ENCODE peak calls at places on chromosome 11, in ten cellular contexts. R is activated naive CD8-positive, alpha-beta T cell treated with anti-CD3 and anti-CD28 coated beads, Interleukin-2, amount 10 ng/mL, durations not matched to agents 7 days and 5 days; U is stimulated activated CD8-positive, alpha-beta memory T cell treated with anti-CD3 and anti-CD28 coated beads, Interleukin-12 subunit alpha, Interleukin-12 subunit beta, amount 100 ng/mL, for 4 hours; L is amygdala; N is choroid plexus epithelial cell; S is NCI-H1436; G is B cell; P is effector CD4-positive, alpha-beta T cell; C is activated CD4-positive, CD25-positive, alpha-beta regulatory T cell treated with anti-CD3 and anti-CD28 coated beads, Interleukin-2, amount 50 U/mL, for 72 hours; K is tibial nerve. T is an unnamed sample.

GRCh38 chr11:74090701-74091100 is 80.1 kb downstream of the C2CD3 start:
- DNase-seq in R (no peak), U (no peak), L (no peak), N (peak), S (no peak), G (peak), P (no peak), C (no peak), K (no peak), T (no peak)

GRCh38 chr11:61480936-61481335 is 27.6 kb upstream of the LRRC10B start:
- DNase-seq in R (no peak), U (no peak), L (no peak), N (peak), S (peak), G (no peak), P (no peak), C (no peak), K (no peak), T (no peak)

GRCh38 chr11:132427611-132428010 is 1057.2 kb downstream of the NTM start:
- DNase-seq in R (no peak), U (no peak), L (no peak), N (peak), S (no peak), G (no peak), P (no peak), C (no peak), K (no peak), T (no peak)

GRCh38 chr11:111387318-111387863 is 8.3 kb upstream of the POU2AF1 start:
- DNase-seq in R (no peak), U (no peak), L (no peak), N (no peak), S (peak), G (no peak), P (no peak), C (no peak), K (no peak), T (no peak)

GRCh38 chr11:114162719-114163123 is 103.2 kb downstream of the ZBTB16 start:
- DNase-seq in R (no peak), U (no peak), L (peak), N (peak), S (no peak), G (no peak), P (no peak), C (no peak), K (peak), T (no peak)

GRCh38 chr11:60492488-60493009 is at the start of gene MS4A12:
- DNase-seq in R (no peak), U (no peak), L (no peak), N (no peak), S (no peak), G (no peak), P (no peak), C (no peak), K (no peak), T (no peak)

GRCh38 chr11:102406099-102406498 is 46.5 kb downstream of the TMEM123 start:
- DNase-seq in R (no peak), U (no peak), L (no peak), N (no peak), S (no peak), G (no peak), P (no peak), C (no peak), K (no peak), T (no peak)

GRCh38 chr11:65258988-65259387 is 2.8 kb upstream of the POLA2 start:
- DNase-seq in R (no peak), U (no peak), L (no peak), N (no peak), S (no peak), G (no peak), P (no peak), C (no peak), K (no peak), T (no peak)

GRCh38 chr11:84580338-84580737 is 1046.8 kb downstream of the DLG2 start:
- DNase-seq in R (no peak), U (no peak), L (no peak), N (no peak), S (peak), G (no peak), P (no peak), C (no peak), K (no peak), T (no peak)

GRCh38 chr11:69721061-69721460 is 17.2 kb upstream of the FGF19 start:
- DNase-seq in R (no peak), U (no peak), L (no peak), N (no peak), S (no peak), G (no peak), P (no peak), C (no peak), K (no peak), T (no peak)

GRCh38 chr11:70433966-70434812 is 35.9 kb downstream of the CTTN start:
- DNase-seq in R (no peak), U (no peak), L (no peak), N (no peak), S (no peak), G (no peak), P (no peak), C (no peak), K (no peak), T (no peak)

GRCh38 chr11:111310723-111311122 is 12.4 kb downstream of the POU2AF3 start:
- DNase-seq in R (no peak), U (no peak), L (no peak), N (no peak), S (no peak), G (no peak), P (no peak), C (no peak), K (no peak), T (no peak)

GRCh38 chr11:17013548-17014320 is 480 bp downstream of the PLEKHA7 start:
- DNase-seq in R (peak), U (no peak), L (no peak), N (no peak), S (peak), G (peak), P (no peak), C (no peak), K (no peak), T (no peak)

GRCh38 chr11:69689484-69690319 is 14.1 kb downstream of the FGF19 start:
- DNase-seq in R (no peak), U (no peak), L (no peak), N (no peak), S (no peak), G (no peak), P (no peak), C (no peak), K (no peak), T (no peak)

GRCh38 chr11:34207487-34207886 is 102.1 kb downstream of the NAT10 start:
- DNase-seq in R (no peak), U (no peak), L (no peak), N (no peak), S (no peak), G (no peak), P (no peak), C (no peak), K (no peak), T (no peak)

GRCh38 chr11:120501440-120501839 is 10.1 kb upstream of the GRIK4 start:
- DNase-seq in R (no peak), U (no peak), L (no peak), N (no peak), S (no peak), G (no peak), P (no peak), C (no peak), K (no peak), T (no peak)

GRCh38 chr11:18145837-18146236 is 13.5 kb downstream of the MRGPRX3 start:
- DNase-seq in R (no peak), U (no peak), L (no peak), N (no peak), S (no peak), G (no peak), P (no peak), C (no peak), K (no peak), T (no peak)

GRCh38 chr11:2793781-2794418 is 91.7 kb downstream of the CDKN1C start:
- DNase-seq in R (peak), U (no peak), L (no peak), N (no peak), S (no peak), G (no peak), P (no peak), C (no peak), K (peak), T (peak)

GRCh38 chr11:1179641-1180040 is 21.9 kb downstream of the MUC5AC start:
- DNase-seq in R (no peak), U (no peak), L (no peak), N (no peak), S (no peak), G (no peak), P (no peak), C (no peak), K (no peak), T (peak)

GRCh38 chr11:118046051-118046963 is 30.6 kb upstream of the TMPRSS4 start:
- DNase-seq in R (no peak), U (no peak), L (no peak), N (no peak), S (no peak), G (no peak), P (peak), C (no peak), K (no peak), T (no peak)

GRCh38 chr11:105673089-105673488 is 63.2 kb downstream of the GRIA4 start:
- DNase-seq in R (no peak), U (no peak), L (no peak), N (peak), S (no peak), G (peak), P (no peak), C (no peak), K (no peak), T (no peak)

GRCh38 chr11:125300791-125301218 is 136.3 kb downstream of the PKNOX2 start:
- DNase-seq in R (no peak), U (no peak), L (no peak), N (peak), S (no peak), G (no peak), P (no peak), C (no peak), K (no peak), T (no peak)

GRCh38 chr11:116736763-116737162 is 36.0 kb downstream of the BUD13 start:
- DNase-seq in R (no peak), U (no peak), L (no peak), N (no peak), S (no peak), G (no peak), P (no peak), C (no peak), K (no peak), T (no peak)

GRCh38 chr11:115717215-115717584 is 213.0 kb upstream of the CADM1 start:
- DNase-seq in R (no peak), U (no peak), L (no peak), N (no peak), S (no peak), G (no peak), P (no peak), C (no peak), K (no peak), T (no peak)

GRCh38 chr11:62918531-62918930 is 2.6 kb downstream of the CHRM1 start:
- DNase-seq in R (no peak), U (no peak), L (no peak), N (no peak), S (no peak), G (no peak), P (no peak), C (no peak), K (no peak), T (no peak)

GRCh38 chr11:47270331-47271271 is 668 bp downstream of the MADD start:
- DNase-seq in R (peak), U (no peak), L (no peak), N (peak), S (no peak), G (peak), P (peak), C (no peak), K (no peak), T (no peak)

GRCh38 chr11:88709567-88709966 is 356.2 kb downstream of the GRM5 start:
- DNase-seq in R (no peak), U (no peak), L (peak), N (no peak), S (no peak), G (no peak), P (no peak), C (no peak), K (no peak), T (no peak)

GRCh38 chr11:72641900-72642814 is 32.1 kb downstream of the PDE2A start:
- DNase-seq in R (peak), U (no peak), L (no peak), N (no peak), S (no peak), G (peak), P (no peak), C (peak), K (no peak), T (no peak)

GRCh38 chr11:130213979-130214281 is 54.3 kb downstream of the ST14 start:
- DNase-seq in R (no peak), U (no peak), L (no peak), N (no peak), S (no peak), G (no peak), P (no peak), C (no peak), K (no peak), T (no peak)

GRCh38 chr11:103499710-103500340 is 390.6 kb downstream of the DYNC2H1 start:
- DNase-seq in R (no peak), U (no peak), L (no peak), N (no peak), S (no peak), G (no peak), P (no peak), C (no peak), K (no peak), T (no peak)

GRCh38 chr11:2892215-2893020 is 6.8 kb upstream of the CDKN1C start:
- DNase-seq in R (peak), U (no peak), L (no peak), N (peak), S (peak), G (peak), P (peak), C (peak), K (peak), T (no peak)

GRCh38 chr11:57121996-57122395 is 59.8 kb upstream of the LRRC55 start:
- DNase-seq in R (no peak), U (no peak), L (no peak), N (no peak), S (no peak), G (no peak), P (no peak), C (no peak), K (no peak), T (no peak)

GRCh38 chr11:6468712-6469495 is 4.8 kb downstream of the TRIM3 start:
- DNase-seq in R (no peak), U (no peak), L (peak), N (peak), S (peak), G (no peak), P (no peak), C (no peak), K (peak), T (peak)

GRCh38 chr11:82978422-82979099 is 77.0 kb downstream of the DDIAS start:
- DNase-seq in R (no peak), U (no peak), L (no peak), N (peak), S (no peak), G (no peak), P (no peak), C (no peak), K (no peak), T (no peak)

GRCh38 chr11:91085985-91086384 is 863.1 kb upstream of the CHORDC1 start:
- DNase-seq in R (no peak), U (no peak), L (no peak), N (no peak), S (no peak), G (no peak), P (no peak), C (no peak), K (no peak), T (no peak)

GRCh38 chr11:69000831-69001245 is 12.2 kb downstream of the MRGPRF start:
- DNase-seq in R (peak), U (no peak), L (no peak), N (peak), S (no peak), G (no peak), P (no peak), C (no peak), K (peak), T (no peak)